ENCODE peak calls at places on chromosomes 4 and X, in seven cellular contexts. K is nephron progenitor cell, T is HFFc6, J is lower leg skin, B is AG10803, N is fibroblast of the aortic adventitia, G is stomach. U is an unnamed sample.

GRCh38 chrX:72569786-72570185 is 2.9 kb downstream of the HDAC8 start:
- DNase-seq in T (peak), K (no peak), B (peak), G (no peak), N (peak), J (no peak), U (no peak)

GRCh38 chr4:119014658-119015057 is 121.0 kb upstream of the MYOZ2 start:
- DNase-seq in K (no peak), B (no peak), J (no peak), N (no peak), T (no peak), G (no peak), U (no peak)

GRCh38 chr4:133379681-133380438 is 230.8 kb downstream of the PCDH10 start:
- DNase-seq in J (no peak), K (no peak), G (no peak), N (no peak), B (no peak), T (no peak), U (no peak)

GRCh38 chr4:41366911-41367517 is 110.3 kb downstream of the UCHL1 start:
- DNase-seq in J (no peak), G (no peak), T (no peak), K (no peak), B (no peak), N (no peak), U (no peak)

GRCh38 chr4:125390126-125390525 is 75.4 kb downstream of the FAT4 start:
- DNase-seq in B (peak), N (peak), G (no peak), K (no peak), J (no peak), T (peak), U (no peak)

GRCh38 chrX:30283456-30284200 is 25.6 kb downstream of the NR0B1 start:
- DNase-seq in B (peak), T (peak), K (no peak), N (peak), J (no peak), G (no peak), U (no peak)

GRCh38 chr4:24213936-24214335 is 324.1 kb upstream of the PPARGC1A start:
- DNase-seq in G (no peak), K (no peak), N (no peak), J (no peak), B (no peak), T (no peak), U (no peak)

GRCh38 chrX:134144231-134144630 is 92.8 kb upstream of the CCDC160 start:
- DNase-seq in G (no peak), T (no peak), B (no peak), K (no peak), N (peak), J (no peak), U (no peak)

GRCh38 chrX:87516716-87517115 is 886 bp upstream of the KLHL4 start:
- DNase-seq in J (no peak), T (no peak), K (no peak), B (no peak), G (no peak), N (peak), U (no peak)

GRCh38 chrX:56618250-56618649 is 54.8 kb downstream of the UBQLN2 start:
- DNase-seq in N (no peak), T (no peak), K (no peak), J (no peak), B (no peak), G (no peak), U (no peak)

GRCh38 chrX:116292183-116292582 is 121.6 kb downstream of the AGTR2 start:
- DNase-seq in K (no peak), G (no peak), J (no peak), B (no peak), T (no peak), N (no peak), U (no peak)

GRCh38 chr4:124640037-124640730 is 72.3 kb downstream of the ANKRD50 start:
- DNase-seq in G (peak), K (no peak), B (peak), N (peak), T (peak), J (no peak), U (no peak)

GRCh38 chrX:123833387-123833786 is 26.5 kb upstream of the XIAP start:
- DNase-seq in J (peak), K (peak), B (no peak), G (peak), T (peak), N (peak), U (peak)

GRCh38 chrX:24343719-24344118 is 16.7 kb upstream of the SUPT20HL1 start:
- DNase-seq in G (no peak), K (no peak), N (peak), J (no peak), B (no peak), T (no peak), U (no peak)

GRCh38 chrX:101385795-101386541 is at the start of gene BTK:
- DNase-seq in K (no peak), T (no peak), N (no peak), G (no peak), B (no peak), J (peak), U (peak)

GRCh38 chrX:119541188-119541587 is 24.0 kb downstream of the STEEP1 start:
- DNase-seq in N (peak), J (no peak), K (no peak), T (peak), B (peak), G (no peak), U (no peak)

GRCh38 chrX:23944234-23944633 is 36.4 kb downstream of the CXorf58 start:
- DNase-seq in G (no peak), N (no peak), T (no peak), J (no peak), K (no peak), B (no peak), U (no peak)

GRCh38 chr4:120842046-120842445 is 80.5 kb downstream of the PRDM5 start:
- DNase-seq in B (peak), J (no peak), G (no peak), K (no peak), T (peak), N (peak), U (no peak)

GRCh38 chr4:184104419-184105101 is 113.1 kb downstream of the ENPP6 start:
- DNase-seq in T (no peak), J (no peak), N (peak), K (no peak), G (peak), B (peak), U (peak)

GRCh38 chrX:15447985-15448639 is 45.0 kb downstream of the PIR start:
- DNase-seq in N (peak), G (no peak), K (no peak), T (peak), B (peak), J (no peak), U (no peak)

GRCh38 chr4:124203613-124204284 is 508.8 kb downstream of the ANKRD50 start:
- DNase-seq in B (peak), J (no peak), T (peak), N (peak), G (no peak), K (no peak), U (no peak)

GRCh38 chr4:142452132-142452855 is 393.8 kb downstream of the INPP4B start:
- DNase-seq in G (no peak), K (no peak), B (peak), J (no peak), T (peak), N (peak), U (no peak)

GRCh38 chrX:136954930-136955329 is 74.4 kb upstream of the RBMX start:
- DNase-seq in B (peak), K (no peak), G (no peak), N (peak), J (no peak), T (peak), U (no peak)
- TF ChIP-seq CTCF in B (peak), K (peak), G (no peak), N (peak), J (no peak), T (peak), U (no peak)

GRCh38 chrX:111447298-111447697 is 35.3 kb upstream of the DCX start:
- DNase-seq in T (no peak), K (peak), B (no peak), N (no peak), G (no peak), J (no peak), U (no peak)
- TF ChIP-seq CTCF in T (no peak), K (peak), B (no peak), N (peak), G (no peak), J (no peak), U (no peak)

GRCh38 chr4:2910409-2910808 is 52.8 kb downstream of the NOP14 start:
- DNase-seq in G (no peak), J (no peak), T (no peak), B (no peak), N (no peak), K (no peak), U (no peak)

GRCh38 chr4:2908686-2909085 is 54.5 kb downstream of the NOP14 start:
- DNase-seq in J (no peak), N (no peak), B (no peak), T (no peak), K (no peak), G (no peak), U (no peak)

GRCh38 chr4:2911868-2912267 is 51.3 kb downstream of the NOP14 start:
- DNase-seq in N (no peak), T (no peak), K (no peak), J (no peak), G (no peak), B (no peak), U (no peak)

GRCh38 chr4:2907706-2908293 is 55.4 kb downstream of the NOP14 start:
- DNase-seq in G (peak), J (no peak), T (no peak), N (no peak), K (no peak), B (no peak), U (no peak)

DNA sequence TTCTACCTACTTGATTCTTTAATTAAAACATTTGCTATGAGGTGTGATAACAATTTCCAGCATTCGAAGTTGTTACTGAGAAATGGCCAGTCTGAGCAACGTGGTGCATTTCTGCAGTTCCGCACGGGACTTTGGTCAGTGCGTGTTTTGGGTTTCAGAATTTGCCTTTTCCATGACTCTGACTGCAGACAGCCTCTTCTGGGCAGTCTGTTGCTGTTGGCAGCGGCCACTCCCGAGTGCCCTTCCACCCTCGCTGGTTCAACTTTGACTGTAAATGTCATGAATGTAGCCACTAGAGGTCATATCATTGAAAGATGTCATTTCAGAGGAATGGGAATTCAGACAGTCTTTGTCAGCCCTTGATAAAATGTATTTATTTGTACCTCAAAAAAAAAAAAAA is 53.6 kb downstream of the NOP14 start:
- DNase-seq in J (no peak), K (no peak), N (no peak), B (no peak), G (no peak), T (no peak), U (no peak)
- TF ChIP-seq CTCF in J (no peak), K (no peak), N (no peak), B (no peak), G (no peak), T (no peak), U (no peak)

GRCh38 chr4:171067422-171067821 is 745.8 kb upstream of the GALNTL6 start:
- DNase-seq in B (no peak), T (no peak), K (no peak), N (no peak), J (no peak), G (no peak), U (no peak)
- TF ChIP-seq CTCF in B (no peak), T (no peak), K (no peak), N (no peak), J (no peak), G (no peak), U (no peak)

GRCh38 chrX:132413459-132413858 is 75.4 kb downstream of the MBNL3 start:
- DNase-seq in K (no peak), T (no peak), J (no peak), N (no peak), G (no peak), B (no peak), U (no peak)
- TF ChIP-seq CTCF in K (no peak), T (no peak), J (no peak), N (no peak), G (no peak), B (no peak), U (no peak)

DNA sequence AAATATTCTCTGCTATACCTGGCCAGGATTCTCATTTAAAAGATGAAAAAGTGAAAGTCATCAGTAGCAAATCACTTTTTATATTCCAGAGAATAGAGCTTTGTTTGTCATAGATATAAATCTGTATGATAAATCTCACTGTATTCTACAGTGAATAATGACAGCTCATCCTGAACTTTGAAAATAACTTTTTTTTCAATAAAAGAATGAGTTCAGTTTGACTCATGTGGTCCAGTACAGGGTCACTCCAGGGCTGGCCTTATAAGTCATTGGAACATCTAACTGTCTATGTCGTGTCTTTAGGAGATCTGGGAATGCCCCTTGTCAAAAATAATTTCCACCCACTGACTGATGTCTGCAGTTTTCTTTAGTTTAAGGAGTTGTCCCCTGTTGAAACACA is 18.5 kb upstream of the CXCL8 start:
- DNase-seq in B (no peak), G (no peak), J (no peak), N (peak), K (no peak), T (peak), U (no peak)
- TF ChIP-seq CTCF in B (no peak), G (no peak), J (no peak), N (no peak), K (no peak), T (no peak), U (no peak)

DNA sequence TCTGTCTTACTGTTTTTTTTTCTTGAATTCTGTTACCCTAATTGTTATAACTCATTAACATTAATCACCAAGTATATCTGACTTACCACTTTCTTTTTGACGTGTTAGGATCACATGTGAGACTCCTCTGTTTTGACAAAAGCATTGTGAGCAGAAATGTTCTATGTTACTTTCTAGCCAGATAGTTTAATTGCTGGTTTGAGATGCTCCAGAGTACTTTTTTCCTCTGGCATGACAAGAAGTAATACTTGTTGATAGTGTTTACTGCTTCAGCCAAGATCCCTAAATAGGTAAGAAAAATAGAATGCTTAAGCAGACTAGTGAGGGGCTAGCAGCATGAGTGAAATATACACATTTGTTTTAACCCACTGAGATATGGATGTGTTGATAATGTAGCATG is 303.9 kb upstream of the PABPC4L start:
- DNase-seq in B (no peak), T (no peak), K (no peak), G (no peak), J (no peak), N (no peak), U (no peak)
- TF ChIP-seq CTCF in B (no peak), T (no peak), K (no peak), G (no peak), J (no peak), N (no peak), U (no peak)

GRCh38 chr4:150145950-150146340 is 67.7 kb downstream of the DCLK2 start:
- DNase-seq in J (no peak), K (no peak), T (peak), G (no peak), B (no peak), N (peak), U (no peak)

GRCh38 chr4:150142831-150143230 is 64.6 kb downstream of the DCLK2 start:
- DNase-seq in K (no peak), J (no peak), B (no peak), N (no peak), G (no peak), T (no peak), U (no peak)

GRCh38 chr4:150140774-150141400 is 62.6 kb downstream of the DCLK2 start:
- DNase-seq in N (peak), T (peak), B (peak), J (no peak), G (no peak), K (no peak), U (no peak)

GRCh38 chr4:150149381-150149780 is 71.1 kb downstream of the DCLK2 start:
- DNase-seq in J (no peak), B (peak), T (no peak), N (peak), G (no peak), K (no peak), U (no peak)

GRCh38 chr4:150145090-150145949 is 67.1 kb downstream of the DCLK2 start:
- DNase-seq in B (peak), J (no peak), T (no peak), N (peak), G (no peak), K (no peak), U (no peak)
- TF ChIP-seq CTCF in B (peak), J (no peak), T (peak), N (peak), G (no peak), K (peak), U (no peak)

GRCh38 chrX:39652336-39652735 is 445.4 kb downstream of the BCOR start:
- DNase-seq in G (no peak), N (peak), B (no peak), J (no peak), K (no peak), T (no peak), U (no peak)
- TF ChIP-seq CTCF in G (no peak), N (peak), B (peak), J (no peak), K (no peak), T (peak), U (peak)

GRCh38 chrX:130105226-130105625 is 5.1 kb downstream of the ELF4 start:
- DNase-seq in T (no peak), K (no peak), B (no peak), N (no peak), J (no peak), G (no peak), U (no peak)
- TF ChIP-seq CTCF in T (no peak), K (no peak), B (no peak), N (no peak), J (no peak), G (no peak), U (no peak)

U was measured in lung.